ENCODE peak calls at places on chromosomes 1 and 21, in four cellular contexts. N, G, X and Y are unnamed samples. For H3K9me3 and H3K4me1, the result is how much of the 10 kb centered on the place peaks cover.

GRCh38 chr1:110243581-110243980 is 33.5 kb downstream of the KCNC4 start:
- DNase-seq in X (peak), G (no peak), N (no peak), Y (no peak)

GRCh38 chr1:229339520-229339919 is 3.3 kb downstream of the CCSAP start:
- DNase-seq in G (no peak), N (no peak), X (no peak), Y (no peak)

GRCh38 chr1:102191723-102192122 is 195.0 kb upstream of the OLFM3 start:
- DNase-seq in X (peak), G (peak), N (no peak), Y (peak)

GRCh38 chr1:59051007-59051406 is 245.9 kb upstream of the FGGY start:
- DNase-seq in N (no peak), G (no peak), X (no peak), Y (no peak)

GRCh38 chr1:6268431-6268830 is 7.5 kb upstream of the GPR153 start:
- DNase-seq in X (peak), N (no peak), G (no peak), Y (no peak)

GRCh38 chr1:173757666-173758065 is 42.9 kb downstream of the KLHL20 start:
- DNase-seq in G (no peak), N (no peak), X (no peak), Y (no peak)

GRCh38 chr1:197451424-197451823 is 183.4 kb downstream of the CRB1 start:
- DNase-seq in N (no peak), G (no peak), X (no peak), Y (no peak)

GRCh38 chr1:98388431-98388830 is 273.1 kb upstream of the SNX7 start:
- DNase-seq in N (no peak), X (no peak), G (peak), Y (no peak)

GRCh38 chr1:30908886-30909777 is 574 bp upstream of the SDC3 start:
- DNase-seq in X (peak), G (no peak), N (no peak), Y (no peak)

GRCh38 chr1:24503003-24503751 is 541 bp downstream of the RCAN3 start:
- DNase-seq in X (peak), G (peak), N (no peak), Y (no peak)

GRCh38 chr1:164630626-164631396 is 71.8 kb downstream of the PBX1 start:
- DNase-seq in G (no peak), X (no peak), N (no peak), Y (no peak)

GRCh38 chr21:42348762-42349161 is 2.0 kb downstream of the TFF2 start:
- DNase-seq in N (no peak), G (no peak), X (no peak), Y (no peak)

GRCh38 chr1:238690415-238690814 is 696.0 kb upstream of the CHRM3 start:
- DNase-seq in G (peak), X (no peak), N (no peak), Y (no peak)

GRCh38 chr1:222843434-222844107 is 28.7 kb downstream of the DISP1 start:
- DNase-seq in G (no peak), N (no peak), X (no peak), Y (no peak)

GRCh38 chr1:176944606-176945005 is 219.9 kb downstream of the ASTN1 start:
- DNase-seq in G (no peak), X (no peak), N (no peak), Y (no peak)

GRCh38 chr21:16473965-16474364 is 744.2 kb downstream of the USP25 start:
- DNase-seq in N (no peak), G (peak), X (no peak), Y (no peak)

GRCh38 chr21:16476056-16476850 is 746.5 kb downstream of the USP25 start:
- DNase-seq in X (no peak), N (no peak), G (peak), Y (no peak)
- H3K4me3 ChIP-seq in X (no peak), N (no peak), G (no peak), Y (no peak)

DNA sequence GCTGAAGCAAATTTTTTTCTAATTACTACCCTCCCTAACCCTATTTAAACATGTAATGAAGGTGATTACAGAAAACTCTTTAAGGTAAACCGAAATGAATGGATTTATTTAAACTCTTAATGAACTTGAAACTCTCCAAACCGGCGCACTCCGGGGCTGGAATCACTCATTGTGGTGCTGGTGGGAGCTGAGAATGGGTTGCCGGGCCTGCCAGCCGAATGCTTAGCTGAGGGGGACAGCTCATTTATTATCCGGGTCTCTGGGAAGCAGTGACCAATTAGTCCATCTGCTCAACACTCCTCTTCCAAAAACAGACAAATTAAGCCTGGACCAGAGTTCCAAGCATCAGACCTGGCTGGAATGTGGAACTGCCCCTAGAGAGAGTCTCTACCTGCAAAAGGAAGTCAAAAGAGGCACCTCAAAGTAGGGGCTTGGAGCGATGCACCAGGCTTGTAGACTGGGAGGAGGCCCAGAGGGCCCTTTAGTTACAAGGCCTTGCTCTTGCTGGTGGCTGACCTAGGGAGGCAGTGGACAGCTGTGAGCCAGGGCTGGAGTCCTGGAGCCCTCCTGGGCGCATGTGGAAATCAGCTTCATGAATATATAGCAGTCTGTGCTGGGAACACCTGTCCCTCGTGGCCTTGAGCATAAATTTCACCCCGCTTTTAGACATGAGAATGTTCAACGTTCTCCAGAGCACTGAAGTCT is 320.7 kb downstream of the AJAP1 start:
- DNase-seq in N (no peak), X (no peak), G (no peak), Y (no peak)
- H3K9me3 ChIP-seq in N (under half), X (under half), G (under half), Y (under half)

DNA sequence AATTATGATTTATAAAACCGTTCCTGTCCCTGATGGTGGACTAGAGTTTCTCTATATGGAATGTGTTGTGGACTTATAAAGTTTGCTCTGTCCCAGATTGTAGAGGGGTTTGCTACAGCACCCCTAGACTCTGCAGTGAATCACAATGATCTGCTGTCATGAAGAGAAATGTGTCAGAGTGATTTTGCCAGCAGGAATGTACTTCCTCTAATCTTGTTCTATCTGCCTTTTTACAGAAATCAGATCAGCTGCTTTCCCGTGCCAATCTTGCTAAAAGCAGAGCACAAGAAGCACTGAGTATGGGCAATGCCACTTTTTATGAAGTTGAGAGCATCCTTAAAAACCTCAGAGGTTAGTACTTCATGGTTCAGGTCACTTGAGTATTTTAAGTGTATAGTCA is 52.0 kb downstream of the LAMC2 start:
- DNase-seq in N (no peak), G (peak), X (no peak), Y (no peak)
- H3K4me1 ChIP-seq in N (under half), G (half or more), X (under half), Y (under half)

DNA sequence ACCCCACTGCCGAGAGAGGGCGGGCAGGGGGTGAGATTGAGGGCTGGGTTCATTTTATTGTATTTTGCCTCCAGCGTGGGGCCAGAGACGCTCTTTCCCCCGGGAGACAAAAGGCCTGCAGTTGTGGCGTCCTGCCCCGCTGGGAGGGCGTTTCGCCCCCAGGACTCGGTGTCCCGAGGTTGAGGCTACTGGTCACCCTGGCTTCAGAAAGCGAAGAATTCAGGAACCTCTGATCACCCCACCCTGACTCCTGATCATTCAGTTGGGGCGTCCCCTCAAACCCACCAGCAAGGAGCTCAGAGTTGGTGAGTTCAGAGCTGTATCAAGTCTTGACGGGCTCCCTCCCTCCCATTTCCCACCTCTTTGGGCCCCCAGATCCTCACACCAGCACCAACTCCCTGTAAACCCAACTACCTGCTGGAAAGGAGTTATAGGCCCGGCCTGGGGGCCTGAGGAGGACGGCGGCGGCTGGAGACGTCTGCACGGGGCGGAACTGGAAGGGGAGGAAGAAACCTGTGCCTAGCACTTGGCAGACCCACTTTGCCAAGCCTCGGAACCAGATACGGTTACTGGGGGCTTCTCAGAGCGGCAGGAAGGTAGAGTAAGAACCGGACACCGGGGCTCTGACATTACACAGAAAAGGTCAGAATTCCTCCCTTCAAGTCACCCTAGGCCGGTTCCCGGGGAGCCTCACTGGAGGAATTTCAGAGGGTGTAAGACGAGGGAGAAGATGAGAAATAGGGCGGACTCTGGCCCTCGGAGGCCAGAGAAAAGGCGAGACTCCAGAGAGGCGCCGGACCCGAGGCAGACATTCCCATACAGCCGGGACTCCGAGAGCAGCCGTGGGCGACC is 761 bp upstream of the PAX7 start:
- DNase-seq in G (no peak), X (peak), N (no peak), Y (no peak)
- H3K4me3 ChIP-seq in G (no peak), X (peak), N (peak), Y (no peak)

GRCh38 chr1:156523801-156524480 is 23.4 kb upstream of the MEF2D start:
- DNase-seq in N (no peak), G (no peak), X (no peak), Y (no peak)
- H3K9me3 ChIP-seq in N (under half), G (under half), X (under half), Y (under half)

DNA sequence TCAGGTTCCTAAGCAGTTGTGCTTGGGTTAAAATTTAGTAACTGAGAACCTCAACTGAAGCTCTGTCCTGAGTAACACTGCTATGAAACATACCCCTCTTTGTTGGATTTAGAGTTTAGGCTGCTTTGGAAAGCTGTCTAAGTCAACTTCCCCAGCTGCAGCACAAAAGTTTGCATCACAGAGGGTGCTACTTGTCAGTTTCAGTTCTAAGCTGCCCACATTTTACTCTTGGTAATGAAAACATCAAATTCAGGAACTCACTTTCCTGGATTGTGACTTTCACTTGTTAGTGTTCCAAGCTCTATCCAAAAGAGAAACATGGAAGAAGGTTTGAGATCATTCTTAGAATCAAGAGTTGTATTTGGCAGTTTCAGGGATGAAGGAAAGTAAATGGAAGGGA is 191.7 kb upstream of the NFIA start:
- DNase-seq in G (no peak), X (no peak), N (no peak), Y (no peak)
- H3K4me1 ChIP-seq in G (under half), X (half or more), N (under half), Y (under half)

GRCh38 chr1:214447557-214447871 is 103.9 kb downstream of the PTPN14 start:
- DNase-seq in G (peak), X (no peak), N (no peak), Y (no peak)
- H3K4me3 ChIP-seq in G (peak), X (peak), N (no peak), Y (no peak)

GRCh38 chr1:189657131-189657530 is 820.5 kb downstream of the BRINP3 start:
- DNase-seq in X (no peak), G (no peak), N (no peak), Y (no peak)

GRCh38 chr1:189656628-189657027 is 821.0 kb downstream of the BRINP3 start:
- DNase-seq in N (no peak), G (no peak), X (no peak), Y (no peak)

GRCh38 chr1:189659731-189660130 is 817.9 kb downstream of the BRINP3 start:
- DNase-seq in G (no peak), N (no peak), X (no peak), Y (no peak)

GRCh38 chr1:189658381-189658780 is 819.3 kb downstream of the BRINP3 start:
- DNase-seq in N (no peak), G (no peak), X (no peak), Y (no peak)

DNA sequence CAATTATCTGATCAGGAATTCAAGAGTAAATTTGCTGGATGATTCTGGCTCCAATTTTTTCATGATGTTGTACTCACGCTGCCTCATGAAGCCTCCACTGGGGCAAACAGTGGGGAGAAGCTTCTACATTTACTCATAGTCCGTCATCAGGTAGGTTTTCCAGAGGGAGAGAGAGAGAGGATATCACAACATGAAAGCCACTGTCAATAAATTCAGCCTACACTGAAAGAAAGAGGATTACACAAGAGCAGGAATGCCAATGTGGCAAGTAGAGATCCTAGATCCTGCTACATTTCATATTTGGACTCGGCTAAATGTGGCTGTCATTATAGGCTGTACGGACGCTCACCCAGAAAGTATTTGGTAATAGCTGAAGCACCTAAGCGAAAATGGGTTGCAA is 819.9 kb downstream of the BRINP3 start:
- DNase-seq in G (no peak), N (no peak), X (no peak), Y (no peak)
- H3K9me3 ChIP-seq in G (under half), N (under half), X (under half), Y (under half)

DNA sequence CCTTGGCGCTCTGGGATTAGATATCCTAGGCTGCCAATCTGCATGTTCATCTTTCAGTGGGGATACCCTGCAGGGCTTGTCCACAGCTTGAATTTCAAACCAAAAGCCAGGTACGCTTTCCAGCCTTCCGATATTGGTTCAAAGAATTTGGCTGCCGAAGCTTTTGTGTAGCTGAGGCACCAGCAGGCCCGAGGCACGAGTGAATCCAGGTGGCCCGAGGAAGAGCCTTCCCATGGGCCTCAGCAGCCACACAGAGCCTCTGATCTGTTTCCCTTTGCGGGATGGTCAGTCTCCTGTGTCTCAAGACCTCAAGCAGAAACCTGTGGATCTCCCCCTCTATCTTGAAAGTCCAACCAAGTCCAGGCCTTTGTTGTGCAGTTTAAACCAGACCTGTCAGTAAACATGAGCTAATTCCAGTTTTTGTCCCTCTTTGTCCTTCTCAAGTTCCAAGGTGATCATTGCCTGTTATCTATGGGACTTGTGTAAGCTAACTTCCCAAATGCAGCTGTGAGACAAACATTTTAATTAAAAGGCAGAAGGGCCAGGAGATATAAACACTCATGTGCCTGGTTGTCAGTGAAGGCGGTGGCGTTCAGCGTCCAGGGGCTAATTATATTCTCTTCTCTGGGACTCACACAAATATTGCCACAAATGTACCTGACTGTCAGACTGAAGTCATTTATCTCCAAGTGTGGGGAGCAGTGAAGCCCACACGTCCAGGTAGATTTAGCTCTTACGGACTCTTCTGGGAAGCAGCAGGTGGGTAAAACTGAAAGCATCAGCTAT is 30.6 kb downstream of the VANGL1 start:
- DNase-seq in X (no peak), N (no peak), G (no peak), Y (no peak)
- H3K4me1 ChIP-seq in X (under half), N (under half), G (under half), Y (under half)

DNA sequence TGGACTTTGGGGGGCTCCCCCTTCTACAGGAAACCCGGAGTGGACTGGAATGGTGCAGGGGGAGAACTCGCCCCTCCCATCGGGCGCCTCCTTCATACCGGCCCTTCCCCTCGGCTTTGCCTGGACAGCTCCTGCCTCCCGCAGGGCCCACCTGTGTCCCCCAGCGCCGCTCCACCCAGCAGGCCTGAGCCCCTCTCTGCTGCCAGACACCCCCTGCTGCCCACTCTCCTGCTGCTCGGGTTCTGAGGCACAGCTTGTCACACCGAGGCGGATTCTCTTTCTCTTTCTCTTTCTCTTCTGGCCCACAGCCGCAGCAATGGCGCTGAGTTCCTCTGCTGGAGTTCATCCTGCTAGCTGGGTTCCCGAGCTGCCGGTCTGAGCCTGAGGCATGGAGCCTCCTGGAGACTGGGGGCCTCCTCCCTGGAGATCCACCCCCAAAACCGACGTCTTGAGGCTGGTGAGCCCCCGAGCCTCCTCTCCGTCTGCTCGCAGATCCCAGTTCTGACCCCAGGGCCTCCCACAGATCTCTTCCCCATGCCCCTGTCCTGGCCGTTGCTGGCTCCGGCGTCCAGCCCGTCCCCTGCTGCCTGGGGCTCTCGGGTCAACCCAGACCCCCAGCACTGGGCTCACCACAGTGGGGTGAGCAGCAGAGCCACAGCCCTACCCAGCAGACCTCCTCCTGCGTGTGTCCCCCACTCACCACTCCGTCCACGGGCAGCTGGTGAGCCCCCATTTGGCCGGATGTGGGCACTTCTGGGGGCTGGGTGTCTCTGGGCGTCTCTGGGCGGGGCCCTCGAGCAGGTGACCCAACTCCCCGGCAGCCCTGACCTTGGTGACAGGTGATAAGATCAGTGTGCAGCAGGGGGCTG is at the start of gene TNFRSF14:
- DNase-seq in N (peak), X (peak), G (peak), Y (no peak)
- H3K4me3 ChIP-seq in N (peak), X (no peak), G (peak), Y (no peak)